ENCODE peak calls at places on chromosome 21, in eight cellular contexts. O is GM13976, M is NCI-H345, J is substantia nigra, N is fibroblast of pulmonary artery, T is Calu3, B is fibroblast of lung, Q is HT1080. U is an unnamed sample.

GRCh38 chr21:45846373-45847160 is 135.0 kb upstream of the COL6A1 start:
- DNase-seq in O (no peak), M (no peak), J (no peak), N (peak), T (no peak), B (peak), Q (no peak), U (no peak)

GRCh38 chr21:44448651-44449131 is 6.6 kb upstream of the LRRC3 start:
- DNase-seq in O (no peak), M (no peak), J (no peak), N (no peak), T (no peak), B (no peak), Q (no peak), U (no peak)

GRCh38 chr21:17732306-17732705 is 86.8 kb downstream of the C21orf91 start:
- DNase-seq in O (no peak), M (peak), J (no peak), N (peak), T (no peak), B (peak), Q (no peak), U (no peak)

GRCh38 chr21:15423676-15424445 is 305.9 kb upstream of the USP25 start:
- DNase-seq in O (no peak), M (no peak), J (no peak), N (no peak), T (no peak), B (peak), Q (no peak), U (no peak)

GRCh38 chr21:45971487-45972352 is 9.8 kb upstream of the COL6A1 start:
- DNase-seq in O (peak), M (no peak), J (no peak), N (peak), T (no peak), B (peak), Q (no peak), U (no peak)

GRCh38 chr21:43817157-43818086 is 28.0 kb downstream of the RRP1 start:
- DNase-seq in O (no peak), M (no peak), J (no peak), N (no peak), T (no peak), B (no peak), Q (no peak), U (no peak)

GRCh38 chr21:42636535-42636914 is 16.9 kb upstream of the PDE9A start:
- DNase-seq in O (no peak), M (no peak), J (no peak), N (peak), T (no peak), B (peak), Q (no peak), U (no peak)

GRCh38 chr21:41068411-41069304 is 99.3 kb upstream of the BACE2 start:
- DNase-seq in O (peak), M (peak), J (peak), N (peak), T (peak), B (peak), Q (peak), U (no peak)

GRCh38 chr21:33767236-33767635 is 124.9 kb downstream of the ITSN1 start:
- DNase-seq in O (no peak), M (no peak), J (no peak), N (peak), T (no peak), B (peak), Q (no peak), U (no peak)

U was measured in D721Med.